ENCODE peak calls at places on chromosomes 4 and X, in ten cellular contexts. One of them, this sample, is unnamed.

GRCh38 chr4:5632571-5632970 is 75.8 kb downstream of the EVC2 start:
- DNase-seq in ovary: no peak
- DNase-seq in lower leg skin: peak
- DNase-seq in BJ: no peak
- DNase-seq in endothelial cell: no peak
- DNase-seq in psoas muscle: no peak
- DNase-seq in bronchial epithelial cell: no peak
- DNase-seq in foreskin fibroblast: no peak
- DNase-seq in osteoblast: no peak
- DNase-seq in left lung: no peak
- DNase-seq in this sample: no peak

GRCh38 chr4:31193516-31193915 is 473.3 kb downstream of the PCDH7 start:
- DNase-seq in ovary: no peak
- DNase-seq in lower leg skin: no peak
- DNase-seq in BJ: no peak
- DNase-seq in endothelial cell: no peak
- DNase-seq in psoas muscle: no peak
- DNase-seq in bronchial epithelial cell: peak
- DNase-seq in foreskin fibroblast: no peak
- DNase-seq in osteoblast: no peak
- DNase-seq in left lung: no peak
- DNase-seq in this sample: no peak

GRCh38 chr4:121484633-121485032 is 103.8 kb upstream of the QRFPR start:
- DNase-seq in ovary: no peak
- DNase-seq in lower leg skin: no peak
- DNase-seq in BJ: no peak
- DNase-seq in endothelial cell: peak
- DNase-seq in psoas muscle: no peak
- DNase-seq in bronchial epithelial cell: peak
- DNase-seq in foreskin fibroblast: peak
- DNase-seq in osteoblast: peak
- DNase-seq in left lung: no peak
- DNase-seq in this sample: peak

GRCh38 chrX:71618303-71618721 is at the start of gene CXCR3:
- DNase-seq in ovary: no peak
- DNase-seq in lower leg skin: no peak
- DNase-seq in BJ: no peak
- DNase-seq in endothelial cell: no peak
- DNase-seq in psoas muscle: no peak
- DNase-seq in bronchial epithelial cell: no peak
- DNase-seq in foreskin fibroblast: no peak
- DNase-seq in osteoblast: peak
- DNase-seq in left lung: peak
- DNase-seq in this sample: no peak

GRCh38 chrX:38970074-38970473 is 168.8 kb downstream of the MID1IP1 start:
- DNase-seq in ovary: no peak
- DNase-seq in lower leg skin: no peak
- DNase-seq in BJ: no peak
- DNase-seq in endothelial cell: no peak
- DNase-seq in psoas muscle: no peak
- DNase-seq in bronchial epithelial cell: no peak
- DNase-seq in foreskin fibroblast: no peak
- DNase-seq in osteoblast: no peak
- DNase-seq in left lung: no peak
- DNase-seq in this sample: no peak

GRCh38 chrX:125295337-125295736 is 24.3 kb upstream of the TEX13C start:
- DNase-seq in ovary: no peak
- DNase-seq in lower leg skin: no peak
- DNase-seq in BJ: no peak
- DNase-seq in endothelial cell: no peak
- DNase-seq in psoas muscle: no peak
- DNase-seq in bronchial epithelial cell: peak
- DNase-seq in foreskin fibroblast: no peak
- DNase-seq in osteoblast: no peak
- DNase-seq in left lung: no peak
- DNase-seq in this sample: no peak

GRCh38 chr4:16126714-16127113 is 42.9 kb upstream of the PROM1 start:
- DNase-seq in ovary: no peak
- DNase-seq in lower leg skin: no peak
- DNase-seq in BJ: no peak
- DNase-seq in endothelial cell: no peak
- DNase-seq in psoas muscle: no peak
- DNase-seq in bronchial epithelial cell: no peak
- DNase-seq in foreskin fibroblast: no peak
- DNase-seq in osteoblast: no peak
- DNase-seq in left lung: no peak
- DNase-seq in this sample: no peak

GRCh38 chr4:152342293-152342692 is 193.6 kb downstream of the FBXW7 start:
- DNase-seq in ovary: no peak
- DNase-seq in lower leg skin: no peak
- DNase-seq in BJ: no peak
- DNase-seq in endothelial cell: no peak
- DNase-seq in psoas muscle: no peak
- DNase-seq in bronchial epithelial cell: no peak
- DNase-seq in foreskin fibroblast: peak
- DNase-seq in osteoblast: peak
- DNase-seq in left lung: no peak
- DNase-seq in this sample: no peak

GRCh38 chr4:168717852-168718251 is 221.0 kb downstream of the PALLD start:
- DNase-seq in ovary: no peak
- DNase-seq in lower leg skin: no peak
- DNase-seq in BJ: no peak
- DNase-seq in endothelial cell: no peak
- DNase-seq in psoas muscle: no peak
- DNase-seq in bronchial epithelial cell: peak
- DNase-seq in foreskin fibroblast: no peak
- DNase-seq in osteoblast: peak
- DNase-seq in left lung: no peak
- DNase-seq in this sample: no peak

GRCh38 chr4:85448880-85449763 is 25.8 kb upstream of the ARHGAP24 start:
- DNase-seq in ovary: no peak
- DNase-seq in lower leg skin: no peak
- DNase-seq in BJ: no peak
- DNase-seq in endothelial cell: no peak
- DNase-seq in psoas muscle: no peak
- DNase-seq in bronchial epithelial cell: no peak
- DNase-seq in foreskin fibroblast: no peak
- DNase-seq in osteoblast: no peak
- DNase-seq in left lung: no peak
- DNase-seq in this sample: no peak

GRCh38 chrX:130746709-130747347 is 156.2 kb downstream of the ENOX2 start:
- DNase-seq in ovary: no peak
- DNase-seq in lower leg skin: no peak
- DNase-seq in BJ: peak
- DNase-seq in endothelial cell: no peak
- DNase-seq in psoas muscle: no peak
- DNase-seq in bronchial epithelial cell: no peak
- DNase-seq in foreskin fibroblast: peak
- DNase-seq in osteoblast: peak
- DNase-seq in left lung: no peak
- DNase-seq in this sample: no peak

GRCh38 chrX:78710146-78710545 is 37.4 kb upstream of the LPAR4 start:
- DNase-seq in ovary: no peak
- DNase-seq in lower leg skin: no peak
- DNase-seq in BJ: no peak
- DNase-seq in endothelial cell: no peak
- DNase-seq in psoas muscle: no peak
- DNase-seq in bronchial epithelial cell: no peak
- DNase-seq in foreskin fibroblast: peak
- DNase-seq in osteoblast: no peak
- DNase-seq in left lung: no peak
- DNase-seq in this sample: no peak

GRCh38 chrX:2262679-2263055 is 238.1 kb downstream of the DHRSX start:
- DNase-seq in ovary: no peak
- DNase-seq in lower leg skin: peak
- DNase-seq in BJ: no peak
- DNase-seq in endothelial cell: no peak
- DNase-seq in psoas muscle: no peak
- DNase-seq in bronchial epithelial cell: no peak
- DNase-seq in foreskin fibroblast: no peak
- DNase-seq in osteoblast: no peak
- DNase-seq in left lung: no peak
- DNase-seq in this sample: no peak

GRCh38 chr4:146032234-146032860 is 93.7 kb upstream of the ZNF827 start:
- DNase-seq in ovary: no peak
- DNase-seq in lower leg skin: no peak
- DNase-seq in BJ: no peak
- DNase-seq in endothelial cell: no peak
- DNase-seq in psoas muscle: no peak
- DNase-seq in bronchial epithelial cell: no peak
- DNase-seq in foreskin fibroblast: no peak
- DNase-seq in osteoblast: no peak
- DNase-seq in left lung: no peak
- DNase-seq in this sample: peak

GRCh38 chr4:146033149-146033548 is 94.5 kb upstream of the ZNF827 start:
- DNase-seq in ovary: no peak
- DNase-seq in lower leg skin: no peak
- DNase-seq in BJ: no peak
- DNase-seq in endothelial cell: no peak
- DNase-seq in psoas muscle: no peak
- DNase-seq in bronchial epithelial cell: peak
- DNase-seq in foreskin fibroblast: no peak
- DNase-seq in osteoblast: no peak
- DNase-seq in left lung: no peak
- DNase-seq in this sample: peak

GRCh38 chr4:146023334-146023967 is 84.8 kb upstream of the ZNF827 start:
- DNase-seq in ovary: no peak
- DNase-seq in lower leg skin: no peak
- DNase-seq in BJ: no peak
- DNase-seq in endothelial cell: no peak
- DNase-seq in psoas muscle: no peak
- DNase-seq in bronchial epithelial cell: no peak
- DNase-seq in foreskin fibroblast: no peak
- DNase-seq in osteoblast: no peak
- DNase-seq in left lung: no peak
- DNase-seq in this sample: no peak

GRCh38 chr4:146029939-146030710 is 91.5 kb upstream of the ZNF827 start:
- DNase-seq in ovary: no peak
- DNase-seq in lower leg skin: no peak
- DNase-seq in BJ: no peak
- DNase-seq in endothelial cell: no peak
- DNase-seq in psoas muscle: no peak
- DNase-seq in bronchial epithelial cell: no peak
- DNase-seq in foreskin fibroblast: no peak
- DNase-seq in osteoblast: no peak
- DNase-seq in left lung: no peak
- DNase-seq in this sample: peak

GRCh38 chr4:146029147-146029546 is 90.5 kb upstream of the ZNF827 start:
- DNase-seq in ovary: no peak
- DNase-seq in lower leg skin: no peak
- DNase-seq in BJ: no peak
- DNase-seq in endothelial cell: no peak
- DNase-seq in psoas muscle: no peak
- DNase-seq in bronchial epithelial cell: peak
- DNase-seq in foreskin fibroblast: peak
- DNase-seq in osteoblast: no peak
- DNase-seq in left lung: no peak
- DNase-seq in this sample: no peak
- TF ChIP-seq CTCF in ovary: no peak
- TF ChIP-seq CTCF in lower leg skin: no peak
- TF ChIP-seq CTCF in BJ: no peak
- TF ChIP-seq CTCF in endothelial cell: no peak
- TF ChIP-seq CTCF in psoas muscle: no peak
- TF ChIP-seq CTCF in bronchial epithelial cell: no peak
- TF ChIP-seq CTCF in foreskin fibroblast: no peak
- TF ChIP-seq CTCF in osteoblast: peak
- TF ChIP-seq CTCF in left lung: no peak
- TF ChIP-seq CTCF in this sample: no peak

GRCh38 chrX:138031715-138032114 is 465.8 kb downstream of the ZIC3 start:
- DNase-seq in ovary: no peak
- DNase-seq in lower leg skin: no peak
- DNase-seq in BJ: no peak
- DNase-seq in endothelial cell: no peak
- DNase-seq in psoas muscle: no peak
- DNase-seq in bronchial epithelial cell: peak
- DNase-seq in foreskin fibroblast: no peak
- DNase-seq in osteoblast: no peak
- DNase-seq in left lung: no peak
- DNase-seq in this sample: no peak

GRCh38 chrX:138020941-138021340 is 455.0 kb downstream of the ZIC3 start:
- DNase-seq in ovary: no peak
- DNase-seq in lower leg skin: no peak
- DNase-seq in BJ: no peak
- DNase-seq in endothelial cell: no peak
- DNase-seq in psoas muscle: no peak
- DNase-seq in bronchial epithelial cell: no peak
- DNase-seq in foreskin fibroblast: no peak
- DNase-seq in osteoblast: peak
- DNase-seq in left lung: no peak
- DNase-seq in this sample: no peak

DNA sequence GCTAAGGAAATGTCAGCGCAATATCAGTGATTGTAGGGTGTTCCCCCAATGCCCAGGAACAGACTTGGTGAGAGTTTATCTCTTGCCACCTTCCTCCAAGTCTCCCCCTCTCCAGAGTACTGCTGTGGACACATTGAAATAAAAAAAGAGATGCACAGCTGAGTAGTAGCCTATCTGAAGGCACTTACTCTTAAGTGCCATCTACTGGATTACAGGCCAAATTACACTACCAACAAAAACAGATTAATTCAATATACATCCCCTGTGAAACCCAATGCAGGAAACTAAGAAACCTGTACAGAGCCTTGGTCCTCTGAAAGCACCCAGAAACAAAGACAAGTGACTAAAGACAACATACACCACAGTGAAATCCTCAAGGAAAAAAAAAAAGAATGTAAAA is 460.3 kb downstream of the ZIC3 start:
- DNase-seq in ovary: no peak
- DNase-seq in lower leg skin: no peak
- DNase-seq in BJ: no peak
- DNase-seq in endothelial cell: no peak
- DNase-seq in psoas muscle: no peak
- DNase-seq in bronchial epithelial cell: no peak
- DNase-seq in foreskin fibroblast: no peak
- DNase-seq in osteoblast: no peak
- DNase-seq in left lung: no peak
- DNase-seq in this sample: no peak
- TF ChIP-seq CTCF in ovary: no peak
- TF ChIP-seq CTCF in lower leg skin: no peak
- TF ChIP-seq CTCF in BJ: no peak
- TF ChIP-seq CTCF in endothelial cell: peak
- TF ChIP-seq CTCF in psoas muscle: peak
- TF ChIP-seq CTCF in bronchial epithelial cell: peak
- TF ChIP-seq CTCF in foreskin fibroblast: no peak
- TF ChIP-seq CTCF in osteoblast: peak
- TF ChIP-seq CTCF in left lung: peak
- TF ChIP-seq CTCF in this sample: no peak

GRCh38 chrX:110561036-110561435 is 202.4 kb downstream of the RTL9 start:
- DNase-seq in ovary: no peak
- DNase-seq in lower leg skin: no peak
- DNase-seq in BJ: no peak
- DNase-seq in endothelial cell: no peak
- DNase-seq in psoas muscle: peak
- DNase-seq in bronchial epithelial cell: no peak
- DNase-seq in foreskin fibroblast: peak
- DNase-seq in osteoblast: no peak
- DNase-seq in left lung: no peak
- DNase-seq in this sample: no peak
- TF ChIP-seq CTCF in ovary: no peak
- TF ChIP-seq CTCF in lower leg skin: no peak
- TF ChIP-seq CTCF in BJ: no peak
- TF ChIP-seq CTCF in endothelial cell: no peak
- TF ChIP-seq CTCF in psoas muscle: no peak
- TF ChIP-seq CTCF in bronchial epithelial cell: no peak
- TF ChIP-seq CTCF in foreskin fibroblast: no peak
- TF ChIP-seq CTCF in osteoblast: no peak
- TF ChIP-seq CTCF in left lung: no peak
- TF ChIP-seq CTCF in this sample: no peak

GRCh38 chr4:42302348-42302747 is 94.9 kb upstream of the SHISA3 start:
- DNase-seq in ovary: no peak
- DNase-seq in lower leg skin: no peak
- DNase-seq in BJ: no peak
- DNase-seq in endothelial cell: peak
- DNase-seq in psoas muscle: no peak
- DNase-seq in bronchial epithelial cell: no peak
- DNase-seq in foreskin fibroblast: peak
- DNase-seq in osteoblast: no peak
- DNase-seq in left lung: no peak
- DNase-seq in this sample: peak
- TF ChIP-seq CTCF in ovary: no peak
- TF ChIP-seq CTCF in lower leg skin: no peak
- TF ChIP-seq CTCF in BJ: peak
- TF ChIP-seq CTCF in endothelial cell: no peak
- TF ChIP-seq CTCF in psoas muscle: no peak
- TF ChIP-seq CTCF in bronchial epithelial cell: peak
- TF ChIP-seq CTCF in foreskin fibroblast: no peak
- TF ChIP-seq CTCF in osteoblast: peak
- TF ChIP-seq CTCF in left lung: no peak
- TF ChIP-seq CTCF in this sample: no peak

This sample was measured in Calu3.